ENCODE peak calls at places on chromosomes 2 and 18, in seven cellular contexts. One of them, this sample, is unnamed.

GRCh38 chr2:231482806-231483391 is 18.6 kb upstream of the NCL start:
- DNase-seq in thoracic aorta: no peak
- DNase-seq in HFFc6: peak
- DNase-seq in RWPE1: peak
- DNase-seq in progenitor cell of endocrine pancreas: peak
- DNase-seq in glutamatergic neuron: peak
- DNase-seq in CD8-positive, alpha-beta T cell: peak
- DNase-seq in this sample: peak

GRCh38 chr2:140624188-140624587 is 1506.6 kb downstream of the LRP1B start:
- DNase-seq in thoracic aorta: no peak
- DNase-seq in HFFc6: no peak
- DNase-seq in RWPE1: no peak
- DNase-seq in progenitor cell of endocrine pancreas: no peak
- DNase-seq in glutamatergic neuron: no peak
- DNase-seq in CD8-positive, alpha-beta T cell: no peak
- DNase-seq in this sample: no peak

GRCh38 chr2:145769053-145769716 is 1249.3 kb upstream of the ZEB2 start:
- DNase-seq in thoracic aorta: no peak
- DNase-seq in HFFc6: no peak
- DNase-seq in RWPE1: no peak
- DNase-seq in progenitor cell of endocrine pancreas: no peak
- DNase-seq in glutamatergic neuron: no peak
- DNase-seq in CD8-positive, alpha-beta T cell: no peak
- DNase-seq in this sample: no peak

GRCh38 chr2:170503563-170503962 is 211.6 kb upstream of the SP5 start:
- DNase-seq in thoracic aorta: no peak
- DNase-seq in HFFc6: no peak
- DNase-seq in RWPE1: no peak
- DNase-seq in progenitor cell of endocrine pancreas: no peak
- DNase-seq in glutamatergic neuron: no peak
- DNase-seq in CD8-positive, alpha-beta T cell: no peak
- DNase-seq in this sample: no peak

GRCh38 chr18:69998523-69998987 is 50.9 kb upstream of the CD226 start:
- DNase-seq in thoracic aorta: no peak
- DNase-seq in HFFc6: no peak
- DNase-seq in RWPE1: no peak
- DNase-seq in progenitor cell of endocrine pancreas: no peak
- DNase-seq in glutamatergic neuron: no peak
- DNase-seq in CD8-positive, alpha-beta T cell: no peak
- DNase-seq in this sample: no peak

GRCh38 chr18:43383031-43383430 is 105.7 kb upstream of the SYT4 start:
- DNase-seq in thoracic aorta: no peak
- DNase-seq in HFFc6: no peak
- DNase-seq in RWPE1: no peak
- DNase-seq in progenitor cell of endocrine pancreas: no peak
- DNase-seq in glutamatergic neuron: no peak
- DNase-seq in CD8-positive, alpha-beta T cell: no peak
- DNase-seq in this sample: no peak

GRCh38 chr18:31436825-31437224 is 10.7 kb upstream of the DSG3 start:
- DNase-seq in thoracic aorta: no peak
- DNase-seq in HFFc6: no peak
- DNase-seq in RWPE1: no peak
- DNase-seq in progenitor cell of endocrine pancreas: no peak
- DNase-seq in glutamatergic neuron: no peak
- DNase-seq in CD8-positive, alpha-beta T cell: no peak
- DNase-seq in this sample: no peak

GRCh38 chr2:169590804-169591203 is 6.7 kb downstream of the PPIG start:
- DNase-seq in thoracic aorta: no peak
- DNase-seq in HFFc6: no peak
- DNase-seq in RWPE1: no peak
- DNase-seq in progenitor cell of endocrine pancreas: no peak
- DNase-seq in glutamatergic neuron: no peak
- DNase-seq in CD8-positive, alpha-beta T cell: no peak
- DNase-seq in this sample: no peak

GRCh38 chr2:152336103-152336853 is 1.3 kb downstream of the FMNL2 start:
- DNase-seq in thoracic aorta: peak
- DNase-seq in HFFc6: peak
- DNase-seq in RWPE1: peak
- DNase-seq in progenitor cell of endocrine pancreas: peak
- DNase-seq in glutamatergic neuron: peak
- DNase-seq in CD8-positive, alpha-beta T cell: no peak
- DNase-seq in this sample: no peak

GRCh38 chr2:189092936-189093335 is 86.6 kb downstream of the COL5A2 start:
- DNase-seq in thoracic aorta: peak
- DNase-seq in HFFc6: peak
- DNase-seq in RWPE1: no peak
- DNase-seq in progenitor cell of endocrine pancreas: no peak
- DNase-seq in glutamatergic neuron: no peak
- DNase-seq in CD8-positive, alpha-beta T cell: no peak
- DNase-seq in this sample: no peak

GRCh38 chr2:1755436-1756191 is 11.3 kb upstream of the PXDN start:
- DNase-seq in thoracic aorta: no peak
- DNase-seq in HFFc6: no peak
- DNase-seq in RWPE1: no peak
- DNase-seq in progenitor cell of endocrine pancreas: no peak
- DNase-seq in glutamatergic neuron: no peak
- DNase-seq in CD8-positive, alpha-beta T cell: no peak
- DNase-seq in this sample: no peak

GRCh38 chr2:137437386-137437785 is 526.9 kb upstream of the HNMT start:
- DNase-seq in thoracic aorta: no peak
- DNase-seq in HFFc6: no peak
- DNase-seq in RWPE1: peak
- DNase-seq in progenitor cell of endocrine pancreas: no peak
- DNase-seq in glutamatergic neuron: no peak
- DNase-seq in CD8-positive, alpha-beta T cell: no peak
- DNase-seq in this sample: no peak

GRCh38 chr2:103656558-103656957 is 894.7 kb downstream of the TMEM182 start:
- DNase-seq in thoracic aorta: no peak
- DNase-seq in HFFc6: no peak
- DNase-seq in RWPE1: peak
- DNase-seq in progenitor cell of endocrine pancreas: no peak
- DNase-seq in glutamatergic neuron: no peak
- DNase-seq in CD8-positive, alpha-beta T cell: no peak
- DNase-seq in this sample: no peak

GRCh38 chr2:133888816-133889215 is 320.6 kb upstream of the NCKAP5 start:
- DNase-seq in thoracic aorta: no peak
- DNase-seq in HFFc6: no peak
- DNase-seq in RWPE1: no peak
- DNase-seq in progenitor cell of endocrine pancreas: no peak
- DNase-seq in glutamatergic neuron: no peak
- DNase-seq in CD8-positive, alpha-beta T cell: no peak
- DNase-seq in this sample: no peak

GRCh38 chr2:138699421-138699820 is 80.8 kb downstream of the NXPH2 start:
- DNase-seq in thoracic aorta: no peak
- DNase-seq in HFFc6: no peak
- DNase-seq in RWPE1: no peak
- DNase-seq in progenitor cell of endocrine pancreas: no peak
- DNase-seq in glutamatergic neuron: no peak
- DNase-seq in CD8-positive, alpha-beta T cell: no peak
- DNase-seq in this sample: no peak

GRCh38 chr2:1512321-1513289 is 99.3 kb downstream of the TPO start:
- DNase-seq in thoracic aorta: no peak
- DNase-seq in HFFc6: no peak
- DNase-seq in RWPE1: no peak
- DNase-seq in progenitor cell of endocrine pancreas: no peak
- DNase-seq in glutamatergic neuron: no peak
- DNase-seq in CD8-positive, alpha-beta T cell: no peak
- DNase-seq in this sample: no peak

GRCh38 chr18:42296192-42296591 is 341.2 kb downstream of the PIK3C3 start:
- DNase-seq in thoracic aorta: no peak
- DNase-seq in HFFc6: no peak
- DNase-seq in RWPE1: no peak
- DNase-seq in progenitor cell of endocrine pancreas: no peak
- DNase-seq in glutamatergic neuron: no peak
- DNase-seq in CD8-positive, alpha-beta T cell: no peak
- DNase-seq in this sample: no peak

GRCh38 chr18:58803978-58804377 is 60.7 kb upstream of the ZNF532 start:
- DNase-seq in thoracic aorta: no peak
- DNase-seq in HFFc6: no peak
- DNase-seq in RWPE1: no peak
- DNase-seq in progenitor cell of endocrine pancreas: no peak
- DNase-seq in glutamatergic neuron: no peak
- DNase-seq in CD8-positive, alpha-beta T cell: no peak
- DNase-seq in this sample: no peak
- TF ChIP-seq CTCF in thoracic aorta: no peak
- TF ChIP-seq CTCF in HFFc6: no peak
- TF ChIP-seq CTCF in RWPE1: no peak
- TF ChIP-seq CTCF in progenitor cell of endocrine pancreas: no peak
- TF ChIP-seq CTCF in glutamatergic neuron: no peak
- TF ChIP-seq CTCF in CD8-positive, alpha-beta T cell: no peak
- TF ChIP-seq CTCF in this sample: no peak

GRCh38 chr18:47345291-47345690 is 93.8 kb upstream of the SKOR2 start:
- DNase-seq in thoracic aorta: no peak
- DNase-seq in HFFc6: no peak
- DNase-seq in RWPE1: no peak
- DNase-seq in progenitor cell of endocrine pancreas: no peak
- DNase-seq in glutamatergic neuron: no peak
- DNase-seq in CD8-positive, alpha-beta T cell: no peak
- DNase-seq in this sample: no peak
- TF ChIP-seq CTCF in thoracic aorta: no peak
- TF ChIP-seq CTCF in HFFc6: no peak
- TF ChIP-seq CTCF in RWPE1: no peak
- TF ChIP-seq CTCF in progenitor cell of endocrine pancreas: no peak
- TF ChIP-seq CTCF in glutamatergic neuron: no peak
- TF ChIP-seq CTCF in CD8-positive, alpha-beta T cell: no peak
- TF ChIP-seq CTCF in this sample: no peak

GRCh38 chr2:151030663-151031230 is 230.9 kb downstream of the RBM43 start:
- DNase-seq in thoracic aorta: no peak
- DNase-seq in HFFc6: no peak
- DNase-seq in RWPE1: no peak
- DNase-seq in progenitor cell of endocrine pancreas: no peak
- DNase-seq in glutamatergic neuron: no peak
- DNase-seq in CD8-positive, alpha-beta T cell: no peak
- DNase-seq in this sample: no peak
- TF ChIP-seq CTCF in thoracic aorta: no peak
- TF ChIP-seq CTCF in HFFc6: peak
- TF ChIP-seq CTCF in RWPE1: no peak
- TF ChIP-seq CTCF in progenitor cell of endocrine pancreas: peak
- TF ChIP-seq CTCF in glutamatergic neuron: peak
- TF ChIP-seq CTCF in CD8-positive, alpha-beta T cell: no peak
- TF ChIP-seq CTCF in this sample: no peak

DNA sequence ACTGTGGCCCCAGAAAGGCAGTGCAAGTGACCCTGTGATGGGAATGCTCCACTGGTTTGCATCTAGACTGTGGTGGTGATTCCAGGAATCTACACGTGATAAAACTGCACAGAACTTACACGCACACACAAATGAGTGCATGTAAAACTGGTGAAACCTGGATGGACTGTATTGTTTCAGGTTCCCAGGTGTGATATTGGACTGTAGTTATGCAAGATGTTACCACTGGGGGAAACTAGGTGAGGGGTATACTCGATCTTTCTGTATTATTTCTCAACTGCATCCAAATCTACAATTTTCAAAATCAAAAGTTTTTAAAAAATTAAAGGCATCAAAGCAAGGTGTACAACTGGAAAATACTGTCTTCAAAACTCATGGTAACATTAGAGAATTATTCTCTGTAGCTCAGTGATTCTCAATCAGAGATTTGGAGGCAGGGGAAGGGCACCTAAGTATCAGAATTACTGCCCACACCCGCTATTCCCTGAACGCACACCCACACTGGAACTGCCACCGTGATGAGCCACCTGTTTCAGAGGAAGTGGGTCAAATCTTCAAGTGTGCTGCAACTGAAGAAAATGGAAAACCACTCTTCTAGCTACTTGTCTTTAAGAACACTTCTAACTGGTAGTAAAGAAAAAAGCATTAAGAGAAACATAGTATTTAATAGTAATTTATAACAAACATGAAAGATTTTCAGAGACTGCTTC is 26.7 kb downstream of the PTPN2 start:
- DNase-seq in thoracic aorta: no peak
- DNase-seq in HFFc6: no peak
- DNase-seq in RWPE1: no peak
- DNase-seq in progenitor cell of endocrine pancreas: no peak
- DNase-seq in glutamatergic neuron: no peak
- DNase-seq in CD8-positive, alpha-beta T cell: no peak
- DNase-seq in this sample: no peak
- TF ChIP-seq CTCF in thoracic aorta: no peak
- TF ChIP-seq CTCF in HFFc6: peak
- TF ChIP-seq CTCF in RWPE1: no peak
- TF ChIP-seq CTCF in progenitor cell of endocrine pancreas: no peak
- TF ChIP-seq CTCF in glutamatergic neuron: no peak
- TF ChIP-seq CTCF in CD8-positive, alpha-beta T cell: no peak
- TF ChIP-seq CTCF in this sample: no peak

GRCh38 chr2:166805753-166806152 is 82.5 kb upstream of the XIRP2 start:
- DNase-seq in thoracic aorta: no peak
- DNase-seq in HFFc6: no peak
- DNase-seq in RWPE1: no peak
- DNase-seq in progenitor cell of endocrine pancreas: no peak
- DNase-seq in glutamatergic neuron: no peak
- DNase-seq in CD8-positive, alpha-beta T cell: no peak
- DNase-seq in this sample: no peak
- TF ChIP-seq CTCF in thoracic aorta: no peak
- TF ChIP-seq CTCF in HFFc6: no peak
- TF ChIP-seq CTCF in RWPE1: no peak
- TF ChIP-seq CTCF in progenitor cell of endocrine pancreas: no peak
- TF ChIP-seq CTCF in glutamatergic neuron: no peak
- TF ChIP-seq CTCF in CD8-positive, alpha-beta T cell: no peak
- TF ChIP-seq CTCF in this sample: no peak